ENCODE peak calls at places on chromosome 15, in nine cellular contexts. F is Peyer's patch, Y is vagina, L is HFFc6, I is breast epithelium, S is foreskin fibroblast, R is ovary, V is GM12864, N is astrocyte. B is an unnamed sample.

GRCh38 chr15:55526559-55527036 is 18.6 kb upstream of the DNAAF4 start:
- DNase-seq in I (no peak), S (peak; percentile 61), V (peak; percentile 36), L (peak; percentile 20), F (no peak), R (no peak), Y (no peak), N (peak; percentile 41), B (no peak)

GRCh38 chr15:53520867-53521525 is 238.5 kb downstream of the WDR72 start:
- DNase-seq in I (no peak), S (no peak), N (peak; percentile 10), Y (no peak), V (no peak), R (no peak), L (no peak), F (no peak), B (no peak)

GRCh38 chr15:59396660-59397059 is 24.0 kb upstream of the MYO1E start:
- DNase-seq in Y (no peak), F (no peak), N (no peak), V (no peak), R (no peak), I (no peak), S (no peak), L (no peak), B (no peak)

GRCh38 chr15:65666257-65666656 is 44.5 kb downstream of the SLC24A1 start:
- DNase-seq in N (peak; percentile 57), Y (no peak), R (no peak), V (no peak), L (peak; percentile 69), S (peak; percentile 81), F (no peak), I (no peak), B (no peak)

GRCh38 chr15:73328149-73328820 is 40.5 kb downstream of the HCN4 start:
- DNase-seq in L (no peak), I (no peak), N (no peak), S (no peak), V (no peak), R (no peak), Y (no peak), F (no peak), B (no peak)

GRCh38 chr15:94858011-94858410 is 626.6 kb downstream of the MCTP2 start:
- DNase-seq in V (no peak), I (no peak), R (no peak), Y (no peak), F (no peak), L (no peak), N (peak; percentile 42), S (no peak), B (no peak)

GRCh38 chr15:45314960-45315359 is 62.9 kb downstream of the SLC28A2 start:
- DNase-seq in S (peak; percentile 9), Y (no peak), V (no peak), N (no peak), R (no peak), I (peak; percentile 60), F (no peak), L (peak; percentile 12), B (no peak)

GRCh38 chr15:51132384-51133139 is 37.9 kb upstream of the TNFAIP8L3 start:
- DNase-seq in F (no peak), I (no peak), S (peak; percentile 97), N (peak; percentile 96), Y (no peak), V (no peak), R (peak; percentile 82), L (peak; percentile 99), B (peak; percentile 67)

DNA sequence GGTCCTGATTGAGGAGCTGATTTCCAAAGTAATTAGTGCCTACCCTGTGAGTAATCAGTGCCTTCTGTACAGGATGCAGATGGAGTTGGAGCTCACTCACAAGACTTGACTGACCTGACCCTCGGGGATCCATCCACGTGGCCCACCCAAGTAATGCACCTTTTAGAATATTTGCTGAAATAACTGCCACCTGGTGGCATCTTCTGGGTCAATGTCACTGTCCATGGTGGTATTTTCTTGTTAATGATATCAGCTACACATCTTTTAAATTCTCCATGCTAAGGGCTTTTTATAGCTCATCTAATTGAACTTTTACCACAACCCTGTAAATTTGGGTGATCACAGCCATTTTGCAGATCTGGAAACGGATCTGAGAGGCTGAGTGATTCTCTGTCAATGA is 74.3 kb upstream of the ANKRD34C start:
- DNase-seq in F (no peak), I (no peak), N (no peak), S (no peak), R (no peak), V (no peak), L (no peak), Y (no peak), B (no peak)
- TF ChIP-seq CTCF in F (no peak), I (no peak), N (no peak), S (no peak), R (no peak), V (peak; percentile 16), L (peak; percentile 41), Y (no peak), B (no peak)

GRCh38 chr15:96354731-96355560 is 24.4 kb downstream of the NR2F2 start:
- DNase-seq in Y (no peak), V (no peak), F (no peak), R (peak; percentile 63), S (peak; percentile 83), I (no peak), N (peak; percentile 88), L (peak; percentile 82), B (no peak)

GRCh38 chr15:96352594-96353377 is 22.3 kb downstream of the NR2F2 start:
- DNase-seq in Y (peak; percentile 95), I (no peak), N (peak; percentile 90), L (peak; percentile 47), F (no peak), R (peak; percentile 49), V (no peak), S (peak; percentile 23), B (no peak)

GRCh38 chr15:96353378-96353930 is 23.0 kb downstream of the NR2F2 start:
- DNase-seq in S (no peak), I (no peak), L (no peak), N (no peak), R (no peak), F (no peak), Y (peak; percentile 81), V (no peak), B (no peak)

GRCh38 chr15:96355561-96356129 is 25.1 kb downstream of the NR2F2 start:
- DNase-seq in F (no peak), S (peak; percentile 14), R (peak; percentile 42), I (no peak), V (no peak), N (no peak), L (no peak), Y (peak; percentile 85), B (no peak)

DNA sequence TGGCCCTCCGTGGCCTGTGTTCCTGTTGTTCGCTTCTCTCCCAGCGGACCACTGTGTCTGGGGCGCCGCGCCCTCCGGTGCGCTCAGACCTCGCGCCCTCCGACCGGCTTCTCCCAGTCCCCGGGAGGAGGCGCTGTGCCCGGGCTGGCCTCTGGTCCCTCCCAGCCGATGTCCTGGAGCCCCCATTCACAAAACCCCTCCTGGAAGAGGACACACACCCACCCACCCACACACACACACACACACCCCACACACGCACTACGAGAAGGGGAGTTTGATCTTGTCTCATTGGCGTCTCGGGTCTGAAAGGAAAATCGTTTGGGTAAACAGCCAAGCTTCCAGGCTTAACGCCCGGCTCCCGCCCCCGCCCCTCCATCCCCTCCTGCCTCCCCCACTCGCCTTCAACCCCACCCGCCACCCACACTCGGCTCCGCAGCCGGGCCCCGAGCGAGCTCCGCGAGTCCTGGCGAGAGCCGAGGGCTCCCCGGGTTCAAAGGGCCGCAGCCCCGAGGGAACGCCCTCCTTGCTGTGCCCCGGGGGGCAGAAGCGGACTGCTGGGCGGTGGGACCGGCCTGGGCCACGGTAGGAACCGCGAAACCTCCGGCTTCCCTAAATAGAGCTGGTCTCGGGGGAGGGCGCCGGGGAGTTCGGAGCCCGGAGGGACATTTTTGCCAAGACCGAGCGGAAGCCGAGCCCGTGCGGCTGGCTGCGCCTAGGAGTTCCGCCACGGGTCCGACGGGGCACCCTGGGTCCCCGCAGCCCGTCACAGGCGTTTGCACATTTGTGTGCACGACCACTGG is 23.6 kb downstream of the NR2F2 start:
- DNase-seq in F (no peak), S (peak; percentile 73), R (peak; percentile 84), V (no peak), Y (peak; percentile 72), N (no peak), I (peak; percentile 52), L (no peak), B (no peak)
- TF ChIP-seq CTCF in F (peak; percentile 13), S (peak; percentile 45), R (peak; percentile 44), V (no peak), Y (no peak), N (peak; percentile 39), I (peak; percentile 7), L (peak; percentile 41), B (peak; percentile 68)

DNA sequence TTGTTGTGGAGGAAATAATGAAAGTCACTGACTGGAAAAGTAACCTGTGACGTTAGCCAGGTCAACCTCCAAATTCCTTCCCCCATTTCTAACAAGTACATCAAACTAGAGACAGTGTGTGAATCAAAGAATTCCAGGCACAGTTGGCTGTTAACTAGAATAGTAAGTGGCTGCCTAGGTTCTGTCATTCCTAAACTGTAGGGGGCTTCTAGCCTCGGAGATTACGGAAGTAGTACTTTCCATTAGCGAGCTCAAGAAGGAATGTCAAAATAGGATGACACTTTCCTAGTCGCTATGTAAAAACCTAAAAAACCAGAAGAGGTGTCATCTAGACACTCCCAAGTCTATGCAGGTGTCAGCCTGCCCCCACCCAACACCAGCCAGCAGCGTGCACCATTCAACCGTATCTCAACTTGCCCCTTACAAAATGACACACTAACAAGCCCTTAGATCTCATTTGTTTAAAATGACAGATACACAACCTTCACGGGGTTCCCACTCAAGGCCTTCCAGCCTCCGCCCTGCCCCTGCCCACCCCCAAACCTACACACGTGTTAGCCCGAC is 910 bp downstream of the INO80 start:
- DNase-seq in N (peak; percentile 59), V (peak; percentile 46), Y (no peak), I (no peak), F (no peak), L (peak; percentile 23), R (no peak), S (peak; percentile 38), B (no peak)
- TF ChIP-seq CTCF in N (peak; percentile 6), V (no peak), Y (no peak), I (no peak), F (peak; percentile 2), L (peak; percentile 36), R (no peak), S (peak; percentile 14), B (no peak)

GRCh38 chr15:43184407-43185160 is 619 bp upstream of the CCNDBP1 start:
- DNase-seq in I (no peak), F (no peak), N (no peak), R (no peak), S (no peak), Y (no peak), V (no peak), L (no peak), B (no peak)

GRCh38 chr15:43183270-43183669 is 1.9 kb upstream of the CCNDBP1 start:
- DNase-seq in I (no peak), Y (no peak), V (no peak), S (peak; percentile 20), L (no peak), F (no peak), N (no peak), R (no peak), B (no peak)

GRCh38 chr15:43187544-43188155 is 2.4 kb downstream of the CCNDBP1 start:
- DNase-seq in Y (no peak), R (no peak), N (peak; percentile 36), F (no peak), V (no peak), I (no peak), S (peak; percentile 76), L (peak; percentile 75), B (no peak)

GRCh38 chr15:43185161-43186002 is at the start of gene CCNDBP1:
- DNase-seq in Y (no peak), S (peak; percentile 95), R (peak; percentile 84), F (peak; percentile 98), I (peak; percentile 87), L (peak; percentile 85), V (peak; percentile 84), N (peak; percentile 64), B (peak; percentile 95)

DNA sequence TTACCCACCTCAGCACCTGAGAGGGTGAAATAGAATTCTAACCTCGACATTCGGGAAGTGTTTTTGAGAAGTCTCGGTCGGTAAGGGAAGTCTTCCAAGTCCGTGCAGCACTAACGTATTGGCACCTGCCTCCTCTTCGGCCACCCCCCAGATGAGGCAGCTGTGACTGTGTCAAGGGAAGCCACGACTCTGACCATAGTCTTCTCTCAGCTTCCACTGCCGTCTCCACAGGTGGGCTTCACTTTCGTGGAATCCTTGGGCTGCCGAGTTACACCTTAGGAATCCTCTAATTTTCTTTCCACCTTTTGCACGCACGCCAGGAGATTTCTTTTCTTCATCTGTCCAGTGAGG is 775 bp downstream of the CCNDBP1 start:
- DNase-seq in S (no peak), I (no peak), N (no peak), L (no peak), R (no peak), V (no peak), Y (no peak), F (no peak), B (no peak)
- TF ChIP-seq CTCF in S (no peak), I (no peak), N (no peak), L (no peak), R (no peak), V (no peak), Y (no peak), F (no peak), B (no peak)